ENCODE peak calls at places on chromosomes 3 and 15, in seven cellular contexts. H is aorta, P is sigmoid colon, V is H9, X is heart left ventricle, Q is cardiac muscle cell, A is HL-60. W is an unnamed sample.

GRCh38 chr3:4421121-4421520 is 45.9 kb downstream of the SUMF1 start:
- DNase-seq in H (no peak), P (no peak), V (no peak), X (no peak), Q (peak; percentile 46), A (peak; percentile 24), W (no peak)

GRCh38 chr15:101439920-101440319 is 49.6 kb downstream of the PCSK6 start:
- DNase-seq in H (no peak), P (no peak), V (no peak), X (no peak), Q (peak; percentile 81), A (no peak), W (no peak)

GRCh38 chr3:71710906-71711494 is 14.2 kb downstream of the EIF4E3 start:
- DNase-seq in H (no peak), P (no peak), V (no peak), X (no peak), Q (peak; percentile 72), A (no peak), W (no peak)

GRCh38 chr3:127287840-127288239 is at the start of gene PRR20G:
- DNase-seq in H (no peak), P (no peak), V (peak; percentile 53), X (no peak), Q (no peak), A (no peak), W (no peak)

GRCh38 chr15:23467110-23467600 is 20.1 kb upstream of the GOLGA6L2 start:
- DNase-seq in H (no peak), P (no peak), V (no peak), X (no peak), Q (peak; percentile 40), A (no peak), W (no peak)

GRCh38 chr3:194449913-194450312 is 36.9 kb downstream of the ATP13A3 start:
- DNase-seq in H (no peak), P (no peak), V (no peak), X (no peak), Q (no peak), A (no peak), W (no peak)

GRCh38 chr3:23620616-23621015 is 185.1 kb upstream of the UBE2E1 start:
- DNase-seq in H (no peak), P (no peak), V (no peak), X (no peak), Q (no peak), A (no peak), W (no peak)

GRCh38 chr3:122969585-122970453 is 57.7 kb downstream of the SEMA5B start:
- DNase-seq in H (no peak), P (no peak), V (no peak), X (peak; percentile 49), Q (peak; percentile 73), A (no peak), W (no peak)

GRCh38 chr15:66066005-66066404 is 187.5 kb downstream of the MEGF11 start:
- DNase-seq in H (no peak), P (peak; percentile 42), V (no peak), X (no peak), Q (no peak), A (no peak), W (no peak)

GRCh38 chr15:89177633-89178306 is 43.6 kb downstream of the RLBP1 start:
- DNase-seq in H (peak; percentile 79), P (peak; percentile 78), V (peak; percentile 62), X (peak; percentile 53), Q (peak; percentile 89), A (peak; percentile 29), W (peak; percentile 65)

GRCh38 chr3:59540696-59541095 is 490.9 kb upstream of the CFAP20DC start:
- DNase-seq in H (no peak), P (no peak), V (no peak), X (no peak), Q (no peak), A (no peak), W (no peak)

GRCh38 chr15:100180921-100181320 is 160.9 kb downstream of the ADAMTS17 start:
- DNase-seq in H (no peak), P (no peak), V (no peak), X (no peak), Q (no peak), A (no peak), W (no peak)

GRCh38 chr3:32406481-32407408 is 15.1 kb downstream of the CMTM7 start:
- DNase-seq in H (no peak), P (no peak), V (no peak), X (no peak), Q (no peak), A (no peak), W (no peak)

GRCh38 chr3:124260206-124260915 is 268.4 kb upstream of the ROPN1 start:
- DNase-seq in H (peak; percentile 86), P (peak; percentile 78), V (no peak), X (peak; percentile 68), Q (peak; percentile 83), A (no peak), W (peak; percentile 50)

GRCh38 chr3:195087321-195087720 is 183.6 kb downstream of the XXYLT1 start:
- DNase-seq in H (peak; percentile 20), P (no peak), V (no peak), X (no peak), Q (no peak), A (no peak), W (no peak)

GRCh38 chr3:44966795-44967278 is 9.1 kb downstream of the ZDHHC3 start:
- DNase-seq in H (no peak), P (no peak), V (no peak), X (no peak), Q (peak; percentile 34), A (peak; percentile 84), W (no peak)

GRCh38 chr3:188310270-188310710 is 156.3 kb downstream of the LPP start:
- DNase-seq in H (no peak), P (no peak), V (no peak), X (no peak), Q (no peak), A (no peak), W (no peak)

GRCh38 chr3:122030381-122031122 is 8.5 kb upstream of the ILDR1 start:
- DNase-seq in H (no peak), P (no peak), V (no peak), X (no peak), Q (peak; percentile 69), A (no peak), W (no peak)

GRCh38 chr3:176916777-176917176 is 280.5 kb downstream of the TBL1XR1 start:
- DNase-seq in H (no peak), P (no peak), V (peak; percentile 76), X (no peak), Q (no peak), A (no peak), W (peak; percentile 53)

GRCh38 chr3:23739536-23739935 is 66.2 kb upstream of the UBE2E1 start:
- DNase-seq in H (no peak), P (no peak), V (no peak), X (no peak), Q (peak; percentile 69), A (no peak), W (no peak)

GRCh38 chr3:8416965-8417364 is 84.7 kb upstream of the LMCD1 start:
- DNase-seq in H (no peak), P (no peak), V (peak; percentile 43), X (no peak), Q (peak; percentile 19), A (peak; percentile 20), W (peak; percentile 46)

GRCh38 chr3:64551697-64552096 is 136.1 kb downstream of the ADAMTS9 start:
- DNase-seq in H (no peak), P (no peak), V (no peak), X (no peak), Q (no peak), A (no peak), W (no peak)

GRCh38 chr3:64546856-64547255 is 140.9 kb downstream of the ADAMTS9 start:
- DNase-seq in H (no peak), P (no peak), V (no peak), X (no peak), Q (no peak), A (no peak), W (no peak)

GRCh38 chr3:64550745-64551144 is 137.1 kb downstream of the ADAMTS9 start:
- DNase-seq in H (no peak), P (no peak), V (no peak), X (no peak), Q (no peak), A (no peak), W (no peak)

GRCh38 chr3:64549869-64550268 is 137.9 kb downstream of the ADAMTS9 start:
- DNase-seq in H (no peak), P (no peak), V (no peak), X (no peak), Q (no peak), A (no peak), W (no peak)

DNA sequence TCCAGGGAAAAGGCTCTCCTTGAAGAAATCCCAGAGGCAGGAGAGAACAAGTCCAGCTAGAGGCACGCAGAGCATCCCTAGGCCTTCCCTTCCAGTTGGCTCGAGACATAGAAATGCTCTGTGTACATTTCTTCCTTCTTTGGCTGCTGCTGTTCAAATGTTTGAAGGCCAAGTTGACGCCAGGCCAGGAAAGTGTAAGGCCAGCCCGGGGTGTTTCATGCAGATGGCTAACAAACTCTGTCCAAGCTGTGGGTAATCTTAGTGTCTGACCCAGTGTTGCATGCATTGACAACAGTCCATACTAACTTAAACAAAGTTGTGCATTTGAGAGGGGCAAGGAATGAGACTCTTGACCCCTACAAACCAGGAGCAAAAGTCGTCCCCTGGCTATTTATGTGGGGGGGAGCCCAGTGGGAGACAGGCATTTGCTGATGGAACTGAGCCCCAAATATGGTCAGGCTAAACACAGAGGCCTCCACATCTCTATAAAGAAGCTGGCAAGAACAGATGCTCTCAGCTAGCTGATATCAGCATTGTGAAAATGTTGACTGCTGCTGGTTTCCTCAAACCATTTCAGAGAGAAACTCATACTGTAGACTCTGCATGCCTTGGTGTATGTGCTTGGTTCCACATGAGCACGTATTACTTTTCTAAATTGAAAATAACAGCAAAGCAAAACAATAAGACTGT is 139.5 kb downstream of the ADAMTS9 start:
- DNase-seq in H (peak; percentile 78), P (peak; percentile 95), V (no peak), X (peak; percentile 44), Q (peak; percentile 85), A (no peak), W (peak; percentile 39)
- H3K27ac ChIP-seq in H (no peak overlapping the region), P (peak overlapping the region; percentile 76), V (no peak overlapping the region), X (peak overlapping the region; percentile 9), Q (peak overlapping the region; percentile 62), A (no peak overlapping the region), W (no peak overlapping the region)

GRCh38 chr3:172885704-172886103 is 135.2 kb downstream of the ECT2 start:
- DNase-seq in H (no peak), P (no peak), V (no peak), X (no peak), Q (no peak), A (no peak), W (no peak)
- H3K27ac ChIP-seq in H (no peak overlapping the region), P (no peak overlapping the region), V (no peak overlapping the region), X (no peak overlapping the region), Q (no peak overlapping the region), A (no peak overlapping the region), W (no peak overlapping the region)

GRCh38 chr15:76340802-76341365 is 4.3 kb downstream of the ISL2 start:
- DNase-seq in H (no peak), P (no peak), V (peak; percentile 40), X (no peak), Q (no peak), A (no peak), W (no peak)
- H3K27ac ChIP-seq in H (no peak overlapping the region), P (no peak overlapping the region), V (no peak overlapping the region), X (no peak overlapping the region), Q (no peak overlapping the region), A (no peak overlapping the region), W (no peak overlapping the region)

DNA sequence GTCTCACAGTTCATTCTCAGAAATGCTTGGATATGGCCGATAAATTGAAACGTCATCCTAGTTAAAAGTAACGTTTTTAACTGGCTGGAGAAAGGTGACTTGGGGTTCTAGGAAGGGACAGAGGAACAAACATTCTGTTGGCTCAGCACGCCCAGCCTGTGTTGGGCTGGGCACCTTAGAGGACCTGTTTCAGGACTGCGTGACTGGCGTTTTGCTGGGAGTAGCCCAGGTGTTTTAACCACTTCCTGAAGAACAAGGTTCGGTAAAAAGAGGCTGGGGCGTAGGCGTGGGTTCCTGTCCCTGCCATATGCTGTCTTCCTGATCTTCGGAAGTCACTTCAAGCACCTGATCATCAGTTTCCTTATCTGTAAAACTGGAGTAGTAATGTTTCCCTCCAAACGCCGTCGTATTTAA is 1.1 kb upstream of the TLNRD1 start:
- DNase-seq in H (no peak), P (no peak), V (no peak), X (peak; percentile 45), Q (no peak), A (peak; percentile 74), W (no peak)
- H3K27ac ChIP-seq in H (no peak overlapping the region), P (peak overlapping the region; percentile 98), V (no peak overlapping the region), X (peak overlapping the region; percentile 99), Q (no peak overlapping the region), A (peak overlapping the region; percentile 88), W (peak overlapping the region; percentile 96)

W was measured in lung.